ENCODE peak calls at places on chromosomes 7 and 10, in four cellular contexts. D is heart left ventricle, Z is pancreas, Q is stomach. E is an unnamed sample.

GRCh38 chr7:126574838-126575250 is 677.9 kb downstream of the GRM8 start:
- DNase-seq in D (no peak), Z (no peak), Q (no peak), E (no peak)

GRCh38 chr7:14805105-14805719 is 97.3 kb downstream of the DGKB start:
- DNase-seq in D (no peak), Z (no peak), Q (no peak), E (no peak)

GRCh38 chr10:774661-775244 is 85.3 kb upstream of the DIP2C start:
- DNase-seq in D (no peak), Z (no peak), Q (peak; percentile 20), E (no peak)

GRCh38 chr7:28802450-28802849 is 155.7 kb downstream of the TRIL start:
- DNase-seq in D (no peak), Z (no peak), Q (no peak), E (no peak)

GRCh38 chr7:32928785-32929184 is 28.5 kb upstream of the FKBP9 start:
- DNase-seq in D (no peak), Z (no peak), Q (no peak), E (no peak)

GRCh38 chr7:77284005-77284404 is 84.4 kb upstream of the FGL2 start:
- DNase-seq in D (no peak), Z (no peak), Q (no peak), E (no peak)

GRCh38 chr10:89979726-89980125 is 278.3 kb downstream of the KIF20B start:
- DNase-seq in D (no peak), Z (no peak), Q (no peak), E (no peak)

GRCh38 chr7:150388306-150388705 is 9.2 kb downstream of the ZNF775 start:
- DNase-seq in D (no peak), Z (no peak), Q (no peak), E (no peak)

GRCh38 chr10:117757121-117757795 is 214.7 kb downstream of the EMX2 start:
- DNase-seq in D (no peak), Z (no peak), Q (no peak), E (no peak)

GRCh38 chr7:7793921-7794320 is 75.5 kb upstream of the RPA3 start:
- DNase-seq in D (no peak), Z (no peak), Q (no peak), E (no peak)

GRCh38 chr7:149721084-149721601 is 52.2 kb downstream of the ZNF467 start:
- DNase-seq in D (no peak), Z (no peak), Q (no peak), E (no peak)

GRCh38 chr7:43625977-43626376 is 43.1 kb downstream of the STK17A start:
- DNase-seq in D (no peak), Z (no peak), Q (no peak), E (no peak)

GRCh38 chr10:59757966-59758365 is 4.7 kb upstream of the MRLN start:
- DNase-seq in D (no peak), Z (no peak), Q (no peak), E (no peak)

GRCh38 chr10:95513941-95514392 is 47.2 kb downstream of the SORBS1 start:
- DNase-seq in D (peak; percentile 72), Z (peak; percentile 70), Q (peak; percentile 65), E (no peak)

GRCh38 chr10:8102708-8103401 is 48.4 kb downstream of the GATA3 start:
- DNase-seq in D (no peak), Z (no peak), Q (no peak), E (no peak)

GRCh38 chr7:360454-361100 is 70.6 kb downstream of the FOXL3 start:
- DNase-seq in D (peak; percentile 20), Z (no peak), Q (no peak), E (no peak)

GRCh38 chr10:131912620-131913019 is 11.8 kb downstream of the PPP2R2D start:
- DNase-seq in D (no peak), Z (no peak), Q (no peak), E (no peak)

GRCh38 chr10:26755443-26755903 is 58.0 kb downstream of the PDSS1 start:
- DNase-seq in D (no peak), Z (no peak), Q (no peak), E (no peak)

GRCh38 chr10:100020161-100020882 is 10.6 kb upstream of the DNMBP start:
- DNase-seq in D (no peak), Z (no peak), Q (no peak), E (no peak)

GRCh38 chr7:55077581-55078410 is 59.0 kb downstream of the EGFR start:
- DNase-seq in D (no peak), Z (peak; percentile 40), Q (peak; percentile 88), E (no peak)

GRCh38 chr7:45703373-45703821 is 129.2 kb downstream of the ADCY1 start:
- DNase-seq in D (no peak), Z (no peak), Q (peak; percentile 14), E (no peak)

GRCh38 chr7:103343758-103344452 is 662 bp downstream of the DNAJC2 start:
- DNase-seq in D (peak; percentile 36), Z (peak; percentile 16), Q (no peak), E (no peak)

GRCh38 chr10:19904202-19904661 is 88.0 kb downstream of the PLXDC2 start:
- DNase-seq in D (no peak), Z (no peak), Q (no peak), E (no peak)

GRCh38 chr7:14275346-14275745 is 285.9 kb upstream of the ETV1 start:
- DNase-seq in D (no peak), Z (no peak), Q (no peak), E (no peak)

GRCh38 chr7:66522518-66522917 is 106.2 kb upstream of the KCTD7 start:
- DNase-seq in D (no peak), Z (no peak), Q (no peak), E (no peak)

DNA sequence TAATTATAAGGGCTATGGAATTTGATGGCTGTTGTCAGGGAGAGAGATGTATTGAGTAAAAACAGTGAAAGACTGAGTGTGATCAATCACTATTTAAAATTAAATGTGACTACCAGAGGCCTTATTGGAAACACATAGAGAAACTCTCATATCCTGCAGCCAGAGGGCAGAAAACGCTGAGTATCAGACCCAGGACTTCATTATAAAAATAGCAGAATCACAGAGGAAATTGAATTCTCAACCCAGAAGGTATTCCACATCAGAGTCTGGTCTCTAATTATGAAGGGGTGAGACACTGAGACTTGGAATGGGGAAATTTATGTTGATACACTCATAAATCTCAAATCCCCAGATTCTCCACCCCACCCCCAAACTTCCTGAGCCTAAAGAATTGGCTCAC is 69.5 kb upstream of the IL6 start:
- DNase-seq in D (no peak), Z (no peak), Q (no peak), E (no peak)
- TF ChIP-seq CTCF in D (no peak), Z (no peak), Q (no peak), E (peak; percentile 21)

GRCh38 chr7:100753750-100754149 is 20.4 kb downstream of the ZAN start:
- DNase-seq in D (no peak), Z (no peak), Q (no peak), E (no peak)
- H3K27ac ChIP-seq in D (no peak overlapping the region), Z (no peak overlapping the region), Q (no peak overlapping the region), E (no peak overlapping the region)

GRCh38 chr7:41224063-41224763 is 478.7 kb downstream of the INHBA start:
- DNase-seq in D (no peak), Z (no peak), Q (no peak), E (no peak)
- H3K27me3 ChIP-seq in D (no peaks in the 10 kb centered on the region), Z (no peaks in the 10 kb centered on the region), Q (no peaks in the 10 kb centered on the region), E (no peaks in the 10 kb centered on the region)

DNA sequence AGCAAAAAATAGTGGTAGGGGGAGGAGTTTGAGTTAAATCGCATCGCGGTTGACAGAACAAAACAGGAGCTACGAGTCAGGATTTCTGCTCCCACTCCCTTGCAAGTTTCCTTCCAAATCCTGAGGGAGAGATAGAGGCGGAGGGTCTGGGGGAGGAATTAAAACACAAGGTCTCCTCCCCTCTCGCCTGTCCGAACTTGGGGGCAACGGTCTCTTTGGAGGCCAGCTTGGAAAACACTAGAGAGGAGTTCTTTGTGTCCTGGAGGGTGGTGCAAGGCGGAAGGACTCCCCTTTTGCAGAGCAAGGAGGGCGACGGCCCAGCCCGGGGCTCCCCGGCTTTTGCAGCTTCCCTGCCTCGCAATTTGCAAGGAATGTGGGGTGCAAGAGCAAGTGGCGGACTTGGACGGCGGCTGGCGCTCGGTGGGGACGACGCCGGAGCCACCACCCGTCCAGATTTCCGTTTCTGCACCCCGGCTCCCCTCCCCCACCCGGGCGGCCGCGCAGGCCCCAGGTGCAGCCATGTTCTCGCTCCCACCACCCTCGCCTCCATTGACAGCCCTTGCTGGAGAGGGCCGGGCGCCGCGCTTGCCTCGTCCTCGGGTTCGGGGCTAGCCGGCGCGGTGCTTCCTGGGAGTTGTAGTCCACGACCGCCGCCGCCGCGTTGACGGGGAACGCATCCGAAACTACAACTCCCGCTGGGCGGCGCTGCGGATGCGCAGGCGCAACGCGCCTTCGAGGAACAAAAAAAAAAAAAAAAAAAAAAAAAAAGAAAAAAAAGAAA is 417 bp upstream of the GTF2I start:
- DNase-seq in D (peak; percentile 99), Z (peak; percentile 98), Q (peak; percentile 99), E (peak; percentile 99)
- TF ChIP-seq CTCF in D (peak; percentile 24), Z (no peak), Q (no peak), E (no peak)

GRCh38 chr7:26861050-26861449 is 3.3 kb downstream of the SKAP2 start:
- DNase-seq in D (no peak), Z (no peak), Q (no peak), E (no peak)

GRCh38 chr7:26863504-26864308 is 684 bp downstream of the SKAP2 start:
- DNase-seq in D (no peak), Z (no peak), Q (no peak), E (no peak)

GRCh38 chr7:26865094-26865388 is 651 bp upstream of the SKAP2 start:
- DNase-seq in D (peak; percentile 49), Z (no peak), Q (peak; percentile 56), E (no peak)

GRCh38 chr7:26864309-26865093 is at the start of gene SKAP2:
- DNase-seq in D (peak; percentile 97), Z (peak; percentile 99), Q (peak; percentile 96), E (peak; percentile 65)

GRCh38 chr7:26862806-26863205 is 1.6 kb downstream of the SKAP2 start:
- DNase-seq in D (no peak), Z (no peak), Q (no peak), E (no peak)
- H3K27ac ChIP-seq in D (no peak overlapping the region), Z (no peak overlapping the region), Q (peak overlapping the region; percentile 93), E (no peak overlapping the region)

GRCh38 chr10:11706911-11707567 is 35.1 kb upstream of the ECHDC3 start:
- DNase-seq in D (no peak), Z (no peak), Q (no peak), E (no peak)
- H3K27me3 ChIP-seq in D (no peaks in the 10 kb centered on the region), Z (no peaks in the 10 kb centered on the region), Q (no peaks in the 10 kb centered on the region), E (no peaks in the 10 kb centered on the region)

GRCh38 chr10:35642023-35642792 is at the start of gene FZD8:
- DNase-seq in D (peak; percentile 94), Z (peak; percentile 96), Q (peak; percentile 94), E (peak; percentile 52)
- TF ChIP-seq CTCF in D (no peak), Z (no peak), Q (no peak), E (no peak)

DNA sequence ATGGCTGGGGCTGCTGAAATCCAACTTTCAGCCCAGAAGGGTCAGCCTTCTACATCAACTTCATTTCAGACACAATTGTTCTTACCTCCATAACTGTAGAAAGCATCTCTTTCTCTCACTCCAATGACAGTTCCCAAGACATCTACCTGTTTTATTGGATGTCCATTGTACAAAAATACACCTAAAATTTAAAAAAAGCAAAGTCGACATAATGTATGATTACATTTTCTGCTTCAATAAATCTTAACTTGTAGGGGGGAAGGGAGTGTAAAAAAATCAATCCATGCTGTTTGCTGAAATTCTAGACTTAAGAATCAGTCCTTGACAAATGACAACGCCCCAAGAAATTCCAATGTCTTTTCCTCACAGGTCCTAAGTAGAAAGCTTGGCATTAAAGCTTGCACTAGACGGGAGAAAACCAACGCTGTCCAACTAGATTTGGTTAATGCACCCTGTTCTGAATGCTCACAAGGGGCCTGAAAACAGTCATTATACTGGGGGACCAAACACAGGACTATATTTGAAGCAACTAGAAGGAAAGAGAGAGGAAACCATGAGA is 7.5 kb downstream of the STN1 start:
- DNase-seq in D (no peak), Z (no peak), Q (no peak), E (no peak)
- H3K27ac ChIP-seq in D (no peak overlapping the region), Z (no peak overlapping the region), Q (peak overlapping the region; percentile 78), E (peak overlapping the region; percentile 78)

GRCh38 chr7:131800008-131800407 is 243.6 kb upstream of the PODXL start:
- DNase-seq in D (no peak), Z (no peak), Q (no peak), E (no peak)
- H3K27me3 ChIP-seq in D (no peaks in the 10 kb centered on the region), Z (no peaks in the 10 kb centered on the region), Q (no peaks in the 10 kb centered on the region), E (no peaks in the 10 kb centered on the region)